ENCODE peak calls at places on chromosomes 5 and 9, in seven cellular contexts. One of them, this sample, is unnamed. For H3K27me3, the result is how much of the 10 kb centered on the place peaks cover.

GRCh38 chr9:2495221-2496005 is 126.2 kb upstream of the VLDLR start:
- DNase-seq in body of pancreas: no peak
- DNase-seq in uterus: no peak
- DNase-seq in H9: no peak
- DNase-seq in heart left ventricle: no peak
- DNase-seq in IMR-90: no peak
- DNase-seq in SK-N-SH: no peak
- DNase-seq in this sample: no peak

GRCh38 chr5:172791291-172791690 is 20.3 kb upstream of the DUSP1 start:
- DNase-seq in uterus: no peak
- DNase-seq in IMR-90: no peak
- DNase-seq in heart left ventricle: no peak
- DNase-seq in body of pancreas: no peak
- DNase-seq in SK-N-SH: no peak
- DNase-seq in H9: peak
- DNase-seq in this sample: no peak

GRCh38 chr5:155943516-155944407 is 383.2 kb upstream of the SGCD start:
- DNase-seq in heart left ventricle: no peak
- DNase-seq in body of pancreas: peak
- DNase-seq in H9: peak
- DNase-seq in IMR-90: peak
- DNase-seq in SK-N-SH: peak
- DNase-seq in uterus: peak
- DNase-seq in this sample: peak

GRCh38 chr5:61301820-61302563 is 30.1 kb upstream of the ZSWIM6 start:
- DNase-seq in body of pancreas: peak
- DNase-seq in IMR-90: peak
- DNase-seq in uterus: no peak
- DNase-seq in heart left ventricle: no peak
- DNase-seq in H9: no peak
- DNase-seq in SK-N-SH: no peak
- DNase-seq in this sample: peak

GRCh38 chr9:92640398-92641091 is 29.4 kb downstream of the IPPK start:
- DNase-seq in IMR-90: no peak
- DNase-seq in uterus: no peak
- DNase-seq in heart left ventricle: no peak
- DNase-seq in H9: peak
- DNase-seq in body of pancreas: no peak
- DNase-seq in SK-N-SH: no peak
- DNase-seq in this sample: no peak

GRCh38 chr5:33319151-33319550 is 121.6 kb upstream of the TARS1 start:
- DNase-seq in body of pancreas: no peak
- DNase-seq in uterus: no peak
- DNase-seq in H9: no peak
- DNase-seq in IMR-90: no peak
- DNase-seq in SK-N-SH: no peak
- DNase-seq in heart left ventricle: no peak
- DNase-seq in this sample: no peak

GRCh38 chr5:31617867-31618266 is 21.1 kb upstream of the PDZD2 start:
- DNase-seq in body of pancreas: no peak
- DNase-seq in H9: no peak
- DNase-seq in SK-N-SH: peak
- DNase-seq in IMR-90: no peak
- DNase-seq in uterus: no peak
- DNase-seq in heart left ventricle: no peak
- DNase-seq in this sample: no peak

GRCh38 chr9:109815366-109815947 is 35.5 kb downstream of the PALM2AKAP2 start:
- DNase-seq in body of pancreas: no peak
- DNase-seq in heart left ventricle: no peak
- DNase-seq in IMR-90: peak
- DNase-seq in uterus: no peak
- DNase-seq in SK-N-SH: no peak
- DNase-seq in H9: no peak
- DNase-seq in this sample: no peak

GRCh38 chr5:151270599-151270998 is 17.6 kb downstream of the GM2A start:
- DNase-seq in IMR-90: peak
- DNase-seq in SK-N-SH: no peak
- DNase-seq in body of pancreas: no peak
- DNase-seq in H9: no peak
- DNase-seq in heart left ventricle: no peak
- DNase-seq in uterus: no peak
- DNase-seq in this sample: no peak

GRCh38 chr5:54807421-54807820 is 178.0 kb downstream of the ESM1 start:
- DNase-seq in H9: no peak
- DNase-seq in IMR-90: peak
- DNase-seq in uterus: no peak
- DNase-seq in body of pancreas: no peak
- DNase-seq in SK-N-SH: no peak
- DNase-seq in heart left ventricle: no peak
- DNase-seq in this sample: no peak

GRCh38 chr5:133323464-133323863 is 271.7 kb downstream of the HSPA4 start:
- DNase-seq in SK-N-SH: no peak
- DNase-seq in body of pancreas: peak
- DNase-seq in heart left ventricle: no peak
- DNase-seq in H9: no peak
- DNase-seq in uterus: no peak
- DNase-seq in IMR-90: no peak
- DNase-seq in this sample: no peak

GRCh38 chr5:157100140-157100679 is 8.6 kb downstream of the HAVCR2 start:
- DNase-seq in IMR-90: peak
- DNase-seq in H9: no peak
- DNase-seq in SK-N-SH: no peak
- DNase-seq in heart left ventricle: no peak
- DNase-seq in body of pancreas: no peak
- DNase-seq in uterus: no peak
- DNase-seq in this sample: no peak

GRCh38 chr5:167995844-167996400 is 295.5 kb upstream of the WWC1 start:
- DNase-seq in heart left ventricle: no peak
- DNase-seq in body of pancreas: no peak
- DNase-seq in SK-N-SH: no peak
- DNase-seq in H9: no peak
- DNase-seq in uterus: no peak
- DNase-seq in IMR-90: no peak
- DNase-seq in this sample: no peak

GRCh38 chr9:84397151-84397728 is 56.7 kb upstream of the SLC28A3 start:
- DNase-seq in IMR-90: peak
- DNase-seq in uterus: peak
- DNase-seq in SK-N-SH: peak
- DNase-seq in heart left ventricle: no peak
- DNase-seq in body of pancreas: peak
- DNase-seq in H9: peak
- DNase-seq in this sample: no peak

GRCh38 chr5:139138790-139139189 is 59.4 kb downstream of the SIL1 start:
- DNase-seq in body of pancreas: peak
- DNase-seq in SK-N-SH: no peak
- DNase-seq in uterus: no peak
- DNase-seq in IMR-90: peak
- DNase-seq in H9: peak
- DNase-seq in heart left ventricle: no peak
- DNase-seq in this sample: peak

GRCh38 chr5:1877434-1878049 is 5.2 kb downstream of the IRX4 start:
- DNase-seq in uterus: no peak
- DNase-seq in body of pancreas: no peak
- DNase-seq in SK-N-SH: no peak
- DNase-seq in heart left ventricle: no peak
- DNase-seq in H9: peak
- DNase-seq in IMR-90: no peak
- DNase-seq in this sample: no peak
- H3K27me3 ChIP-seq in uterus: under half
- H3K27me3 ChIP-seq in body of pancreas: under half
- H3K27me3 ChIP-seq in SK-N-SH: half or more
- H3K27me3 ChIP-seq in heart left ventricle: half or more
- H3K27me3 ChIP-seq in H9: half or more
- H3K27me3 ChIP-seq in IMR-90: half or more
- H3K27me3 ChIP-seq in this sample: half or more

GRCh38 chr5:8870349-8870748 is 675.5 kb downstream of the SEMA5A start:
- DNase-seq in uterus: no peak
- DNase-seq in SK-N-SH: no peak
- DNase-seq in IMR-90: no peak
- DNase-seq in heart left ventricle: no peak
- DNase-seq in H9: no peak
- DNase-seq in body of pancreas: no peak
- DNase-seq in this sample: no peak
- TF ChIP-seq CTCF in uterus: no peak
- TF ChIP-seq CTCF in SK-N-SH: no peak
- TF ChIP-seq CTCF in IMR-90: no peak
- TF ChIP-seq CTCF in heart left ventricle: no peak
- TF ChIP-seq CTCF in H9: no peak
- TF ChIP-seq CTCF in body of pancreas: no peak
- TF ChIP-seq CTCF in this sample: no peak

GRCh38 chr5:135821061-135821781 is 13.2 kb upstream of the SLC25A48 start:
- DNase-seq in IMR-90: no peak
- DNase-seq in heart left ventricle: no peak
- DNase-seq in uterus: no peak
- DNase-seq in H9: peak
- DNase-seq in body of pancreas: no peak
- DNase-seq in SK-N-SH: no peak
- DNase-seq in this sample: no peak
- H3K27me3 ChIP-seq in IMR-90: under half
- H3K27me3 ChIP-seq in heart left ventricle: under half
- H3K27me3 ChIP-seq in uterus: under half
- H3K27me3 ChIP-seq in H9: under half
- H3K27me3 ChIP-seq in body of pancreas: under half
- H3K27me3 ChIP-seq in SK-N-SH: under half
- H3K27me3 ChIP-seq in this sample: under half

DNA sequence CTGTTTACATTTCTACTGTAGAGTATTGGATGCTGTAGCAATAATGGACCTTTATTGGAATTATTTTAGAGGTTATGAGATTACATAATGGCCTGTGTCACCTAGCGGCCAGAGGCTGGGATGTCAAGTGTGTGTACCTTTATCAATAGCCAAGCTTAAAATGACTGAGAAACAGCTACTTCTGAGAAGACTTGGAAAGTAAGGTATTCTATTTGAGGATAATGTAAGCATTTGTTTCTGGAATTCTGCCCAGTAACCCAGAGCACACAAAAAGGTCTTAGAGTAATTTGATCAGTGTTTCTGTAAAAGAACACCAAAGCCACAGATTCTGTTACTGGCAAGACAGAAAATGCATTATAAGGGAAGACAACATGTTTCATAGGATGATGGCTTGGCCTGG is 116.8 kb downstream of the MACIR start:
- DNase-seq in SK-N-SH: no peak
- DNase-seq in H9: no peak
- DNase-seq in heart left ventricle: no peak
- DNase-seq in uterus: no peak
- DNase-seq in body of pancreas: peak
- DNase-seq in IMR-90: peak
- DNase-seq in this sample: no peak
- TF ChIP-seq CTCF in SK-N-SH: no peak
- TF ChIP-seq CTCF in H9: peak
- TF ChIP-seq CTCF in heart left ventricle: no peak
- TF ChIP-seq CTCF in uterus: no peak
- TF ChIP-seq CTCF in body of pancreas: no peak
- TF ChIP-seq CTCF in IMR-90: no peak
- TF ChIP-seq CTCF in this sample: no peak

GRCh38 chr5:123091988-123092583 is 3.0 kb downstream of the PRDM6 start:
- DNase-seq in heart left ventricle: no peak
- DNase-seq in body of pancreas: no peak
- DNase-seq in H9: no peak
- DNase-seq in uterus: no peak
- DNase-seq in SK-N-SH: no peak
- DNase-seq in IMR-90: peak
- DNase-seq in this sample: no peak
- H3K27me3 ChIP-seq in heart left ventricle: half or more
- H3K27me3 ChIP-seq in body of pancreas: half or more
- H3K27me3 ChIP-seq in H9: half or more
- H3K27me3 ChIP-seq in uterus: under half
- H3K27me3 ChIP-seq in SK-N-SH: half or more
- H3K27me3 ChIP-seq in IMR-90: half or more
- H3K27me3 ChIP-seq in this sample: half or more

This sample was measured in upper lobe of right lung.